ENCODE peak calls at places on chromosomes 2 and 18, in seven cellular contexts. Q, O, I, X, D, W and K are unnamed samples.

GRCh38 chr2:112818094-112818902 is 18.3 kb downstream of the IL1B start:
- DNase-seq in Q (no peak), O (no peak), I (no peak), X (peak; percentile 36), D (no peak), W (no peak), K (no peak)

GRCh38 chr2:219998099-219998498 is 370.7 kb downstream of the SLC4A3 start:
- DNase-seq in Q (no peak), O (peak; percentile 90), I (no peak), X (no peak), D (no peak), W (no peak), K (no peak)

GRCh38 chr18:12420831-12421421 is 13.2 kb downstream of the PRELID3A start:
- DNase-seq in Q (no peak), O (peak; percentile 56), I (no peak), X (no peak), D (peak; percentile 90), W (no peak), K (no peak)

GRCh38 chr2:96139181-96139758 is 968 bp upstream of the ASTL start:
- DNase-seq in Q (no peak), O (no peak), I (no peak), X (no peak), D (no peak), W (no peak), K (no peak)

GRCh38 chr2:38432827-38433606 is 55.9 kb upstream of the ATL2 start:
- DNase-seq in Q (no peak), O (no peak), I (no peak), X (no peak), D (no peak), W (peak; percentile 35), K (no peak)

GRCh38 chr2:181850914-181851560 is 40.5 kb upstream of the ITPRID2 start:
- DNase-seq in Q (no peak), O (peak; percentile 32), I (no peak), X (no peak), D (no peak), W (no peak), K (no peak)

GRCh38 chr2:239814917-239815637 is 210.1 kb downstream of the NDUFA10 start:
- DNase-seq in Q (no peak), O (no peak), I (no peak), X (no peak), D (no peak), W (no peak), K (no peak)

GRCh38 chr2:163682695-163683094 is 53.1 kb downstream of the FIGN start:
- DNase-seq in Q (no peak), O (no peak), I (no peak), X (peak; percentile 54), D (no peak), W (peak; percentile 70), K (peak; percentile 32)

GRCh38 chr2:54176577-54176976 is 61.2 kb downstream of the ACYP2 start:
- DNase-seq in Q (no peak), O (peak; percentile 50), I (peak; percentile 13), X (peak; percentile 65), D (no peak), W (peak; percentile 24), K (no peak)

GRCh38 chr2:160140001-160140400 is 60.1 kb downstream of the ITGB6 start:
- DNase-seq in Q (no peak), O (no peak), I (no peak), X (peak; percentile 40), D (no peak), W (no peak), K (no peak)

GRCh38 chr2:234491281-234491680 is 5.6 kb downstream of the ARL4C start:
- DNase-seq in Q (no peak), O (no peak), I (no peak), X (no peak), D (no peak), W (peak; percentile 33), K (no peak)

GRCh38 chr18:36441872-36442271 is 144.4 kb downstream of the FHOD3 start:
- DNase-seq in Q (no peak), O (no peak), I (no peak), X (peak; percentile 20), D (no peak), W (peak; percentile 67), K (no peak)

GRCh38 chr2:166944909-166945308 is 56.6 kb downstream of the XIRP2 start:
- DNase-seq in Q (no peak), O (no peak), I (no peak), X (no peak), D (no peak), W (no peak), K (no peak)

GRCh38 chr2:197001921-197002320 is 75.4 kb upstream of the PGAP1 start:
- DNase-seq in Q (no peak), O (no peak), I (no peak), X (no peak), D (no peak), W (peak; percentile 18), K (no peak)

GRCh38 chr2:10983711-10984110 is 72.0 kb downstream of the KCNF1 start:
- DNase-seq in Q (no peak), O (no peak), I (no peak), X (no peak), D (no peak), W (no peak), K (no peak)

GRCh38 chr18:47380153-47380552 is 128.7 kb upstream of the SKOR2 start:
- DNase-seq in Q (no peak), O (no peak), I (no peak), X (no peak), D (no peak), W (no peak), K (no peak)

GRCh38 chr2:136407952-136408318 is 290.0 kb upstream of the CXCR4 start:
- DNase-seq in Q (no peak), O (no peak), I (no peak), X (no peak), D (no peak), W (peak; percentile 50), K (peak; percentile 33)

GRCh38 chr18:59264651-59265245 is 8.5 kb downstream of the RAX start:
- DNase-seq in Q (no peak), O (no peak), I (no peak), X (no peak), D (peak; percentile 68), W (no peak), K (no peak)

GRCh38 chr18:59266459-59266858 is 6.8 kb downstream of the RAX start:
- DNase-seq in Q (no peak), O (no peak), I (no peak), X (no peak), D (no peak), W (no peak), K (no peak)

GRCh38 chr18:59266876-59267510 is 6.3 kb downstream of the RAX start:
- DNase-seq in Q (no peak), O (no peak), I (no peak), X (no peak), D (no peak), W (no peak), K (no peak)

GRCh38 chr18:59265246-59266018 is 7.8 kb downstream of the RAX start:
- DNase-seq in Q (peak; percentile 65), O (peak; percentile 92), I (no peak), X (no peak), D (peak; percentile 88), W (no peak), K (no peak)

GRCh38 chr18:59266019-59266369 is 7.3 kb downstream of the RAX start:
- DNase-seq in Q (no peak), O (no peak), I (no peak), X (no peak), D (no peak), W (no peak), K (no peak)
- TF ChIP-seq EZH2 in Q (no peak), O (no peak), I (no peak), X (no peak), D (no peak), W (peak; percentile 9), K (peak; percentile 65)

GRCh38 chr2:204948822-204949221 is 403.5 kb downstream of the PARD3B start:
- DNase-seq in Q (no peak), O (no peak), I (no peak), X (no peak), D (no peak), W (no peak), K (no peak)

GRCh38 chr2:204948364-204948763 is 403.1 kb downstream of the PARD3B start:
- DNase-seq in Q (no peak), O (no peak), I (no peak), X (no peak), D (no peak), W (no peak), K (no peak)

GRCh38 chr2:204947448-204947847 is 402.2 kb downstream of the PARD3B start:
- DNase-seq in Q (no peak), O (no peak), I (no peak), X (no peak), D (no peak), W (no peak), K (no peak)

GRCh38 chr2:204945376-204945775 is 400.1 kb downstream of the PARD3B start:
- DNase-seq in Q (no peak), O (no peak), I (no peak), X (no peak), D (no peak), W (no peak), K (no peak)

GRCh38 chr2:204944927-204945326 is 399.7 kb downstream of the PARD3B start:
- DNase-seq in Q (no peak), O (no peak), I (no peak), X (no peak), D (no peak), W (no peak), K (no peak)
- H3K9me3 ChIP-seq in Q (no peaks in the 10 kb centered on the region), O (no peaks in the 10 kb centered on the region), I (no peaks in the 10 kb centered on the region), X (no peaks in the 10 kb centered on the region), D (no peaks in the 10 kb centered on the region), W (no peaks in the 10 kb centered on the region), K (no peaks in the 10 kb centered on the region)

GRCh38 chr2:74498500-74499268 is 719 bp downstream of the LBX2 start:
- DNase-seq in Q (no peak), O (no peak), I (no peak), X (no peak), D (peak; percentile 88), W (peak; percentile 25), K (no peak)
- TF ChIP-seq EZH2 in Q (no peak), O (peak; percentile 66), I (no peak), X (peak; percentile 68), D (peak; percentile 29), W (peak; percentile 56), K (peak; percentile 87)

DNA sequence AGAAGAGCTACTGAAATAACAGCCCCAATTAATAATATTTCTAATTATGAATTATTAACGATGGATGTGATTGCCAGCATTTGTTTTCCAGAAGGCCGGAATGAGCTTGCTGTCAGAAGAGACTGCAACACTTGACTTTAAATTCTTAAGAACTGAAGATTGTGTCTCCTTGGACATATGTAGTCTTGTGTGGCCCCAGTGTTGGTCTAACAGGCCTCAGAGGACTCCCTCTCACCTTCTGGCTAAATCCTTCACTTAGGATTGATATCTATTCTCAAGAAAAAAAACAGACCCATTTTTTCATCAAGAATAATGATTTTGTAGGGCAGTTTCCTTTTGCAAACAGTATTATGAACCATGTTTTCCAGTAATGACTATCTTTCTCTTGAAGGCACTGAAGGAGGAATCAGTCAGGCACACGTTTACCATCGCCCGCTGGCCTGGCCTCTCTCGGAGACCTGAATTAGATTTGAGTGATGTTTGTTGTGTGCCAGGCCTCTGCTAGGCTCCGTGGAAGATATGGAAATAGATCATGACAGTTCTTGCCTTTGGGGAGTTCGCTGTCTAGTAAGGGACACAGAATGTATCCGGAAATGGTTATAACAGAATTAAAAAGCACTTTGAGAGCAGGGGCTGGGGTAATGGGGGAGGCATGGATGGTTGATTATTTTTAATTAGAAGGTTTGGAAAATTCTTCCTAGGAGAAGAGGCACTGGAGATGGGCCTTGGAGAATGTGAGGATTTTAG is 258.0 kb downstream of the MYCN start:
- DNase-seq in Q (no peak), O (no peak), I (no peak), X (no peak), D (no peak), W (no peak), K (no peak)
- H3K9me3 ChIP-seq in Q (no peaks in the 10 kb centered on the region), O (no peaks in the 10 kb centered on the region), I (no peaks in the 10 kb centered on the region), X (no peaks in the 10 kb centered on the region), D (no peaks in the 10 kb centered on the region), W (peaks cover 11% of the 10 kb centered on the region), K (no peaks in the 10 kb centered on the region)